ENCODE peak calls at places on chromosomes 1 and 21, in eight cellular contexts. One of them, this sample, is unnamed.

GRCh38 chr1:18256318-18257235 is 149.0 kb downstream of the IGSF21 start:
- DNase-seq in endothelial cell of umbilical vein: no peak
- DNase-seq in A549: peak
- DNase-seq in tibial nerve: no peak
- DNase-seq in gastrocnemius medialis: no peak
- DNase-seq in uterus: no peak
- DNase-seq in adrenal gland: peak
- DNase-seq in body of pancreas: peak
- DNase-seq in this sample: peak

GRCh38 chr1:164785841-164786534 is 227.0 kb downstream of the PBX1 start:
- DNase-seq in endothelial cell of umbilical vein: peak
- DNase-seq in A549: no peak
- DNase-seq in tibial nerve: no peak
- DNase-seq in gastrocnemius medialis: no peak
- DNase-seq in uterus: no peak
- DNase-seq in adrenal gland: peak
- DNase-seq in body of pancreas: peak
- DNase-seq in this sample: no peak

GRCh38 chr1:108190686-108191416 is 9.3 kb downstream of the SLC25A24 start:
- DNase-seq in endothelial cell of umbilical vein: no peak
- DNase-seq in A549: no peak
- DNase-seq in tibial nerve: no peak
- DNase-seq in gastrocnemius medialis: peak
- DNase-seq in uterus: no peak
- DNase-seq in adrenal gland: no peak
- DNase-seq in body of pancreas: no peak
- DNase-seq in this sample: no peak

GRCh38 chr21:33825898-33826297 is 89.7 kb downstream of the ATP5PO start:
- DNase-seq in endothelial cell of umbilical vein: no peak
- DNase-seq in A549: no peak
- DNase-seq in tibial nerve: no peak
- DNase-seq in gastrocnemius medialis: no peak
- DNase-seq in uterus: peak
- DNase-seq in adrenal gland: no peak
- DNase-seq in body of pancreas: no peak
- DNase-seq in this sample: no peak

GRCh38 chr1:98794196-98794886 is 132.8 kb downstream of the SNX7 start:
- DNase-seq in endothelial cell of umbilical vein: peak
- DNase-seq in A549: peak
- DNase-seq in tibial nerve: no peak
- DNase-seq in gastrocnemius medialis: no peak
- DNase-seq in uterus: peak
- DNase-seq in adrenal gland: peak
- DNase-seq in body of pancreas: peak
- DNase-seq in this sample: peak

GRCh38 chr21:42666023-42666747 is 12.8 kb downstream of the PDE9A start:
- DNase-seq in endothelial cell of umbilical vein: no peak
- DNase-seq in A549: peak
- DNase-seq in tibial nerve: no peak
- DNase-seq in gastrocnemius medialis: no peak
- DNase-seq in uterus: no peak
- DNase-seq in adrenal gland: peak
- DNase-seq in body of pancreas: no peak
- DNase-seq in this sample: no peak

GRCh38 chr1:20123696-20124450 is 4.5 kb upstream of the PLA2G2D start:
- DNase-seq in endothelial cell of umbilical vein: no peak
- DNase-seq in A549: no peak
- DNase-seq in tibial nerve: no peak
- DNase-seq in gastrocnemius medialis: no peak
- DNase-seq in uterus: no peak
- DNase-seq in adrenal gland: no peak
- DNase-seq in body of pancreas: no peak
- DNase-seq in this sample: no peak

GRCh38 chr1:175508320-175509110 is 234.9 kb downstream of the TNR start:
- DNase-seq in endothelial cell of umbilical vein: peak
- DNase-seq in A549: no peak
- DNase-seq in tibial nerve: no peak
- DNase-seq in gastrocnemius medialis: no peak
- DNase-seq in uterus: no peak
- DNase-seq in adrenal gland: no peak
- DNase-seq in body of pancreas: no peak
- DNase-seq in this sample: no peak

GRCh38 chr1:27392778-27393635 is 585 bp downstream of the GPR3 start:
- DNase-seq in endothelial cell of umbilical vein: no peak
- DNase-seq in A549: peak
- DNase-seq in tibial nerve: no peak
- DNase-seq in gastrocnemius medialis: no peak
- DNase-seq in uterus: no peak
- DNase-seq in adrenal gland: no peak
- DNase-seq in body of pancreas: no peak
- DNase-seq in this sample: no peak

GRCh38 chr1:154838988-154839387 is 31.1 kb downstream of the KCNN3 start:
- DNase-seq in endothelial cell of umbilical vein: no peak
- DNase-seq in A549: no peak
- DNase-seq in tibial nerve: no peak
- DNase-seq in gastrocnemius medialis: no peak
- DNase-seq in uterus: no peak
- DNase-seq in adrenal gland: no peak
- DNase-seq in body of pancreas: no peak
- DNase-seq in this sample: no peak

GRCh38 chr1:154838473-154838872 is 31.6 kb downstream of the KCNN3 start:
- DNase-seq in endothelial cell of umbilical vein: no peak
- DNase-seq in A549: no peak
- DNase-seq in tibial nerve: no peak
- DNase-seq in gastrocnemius medialis: no peak
- DNase-seq in uterus: no peak
- DNase-seq in adrenal gland: no peak
- DNase-seq in body of pancreas: no peak
- DNase-seq in this sample: no peak

GRCh38 chr1:154839691-154840090 is 30.4 kb downstream of the KCNN3 start:
- DNase-seq in endothelial cell of umbilical vein: no peak
- DNase-seq in A549: no peak
- DNase-seq in tibial nerve: no peak
- DNase-seq in gastrocnemius medialis: peak
- DNase-seq in uterus: no peak
- DNase-seq in adrenal gland: no peak
- DNase-seq in body of pancreas: no peak
- DNase-seq in this sample: no peak

GRCh38 chr1:154837034-154837678 is 32.9 kb downstream of the KCNN3 start:
- DNase-seq in endothelial cell of umbilical vein: no peak
- DNase-seq in A549: no peak
- DNase-seq in tibial nerve: no peak
- DNase-seq in gastrocnemius medialis: no peak
- DNase-seq in uterus: peak
- DNase-seq in adrenal gland: no peak
- DNase-seq in body of pancreas: peak
- DNase-seq in this sample: no peak

DNA sequence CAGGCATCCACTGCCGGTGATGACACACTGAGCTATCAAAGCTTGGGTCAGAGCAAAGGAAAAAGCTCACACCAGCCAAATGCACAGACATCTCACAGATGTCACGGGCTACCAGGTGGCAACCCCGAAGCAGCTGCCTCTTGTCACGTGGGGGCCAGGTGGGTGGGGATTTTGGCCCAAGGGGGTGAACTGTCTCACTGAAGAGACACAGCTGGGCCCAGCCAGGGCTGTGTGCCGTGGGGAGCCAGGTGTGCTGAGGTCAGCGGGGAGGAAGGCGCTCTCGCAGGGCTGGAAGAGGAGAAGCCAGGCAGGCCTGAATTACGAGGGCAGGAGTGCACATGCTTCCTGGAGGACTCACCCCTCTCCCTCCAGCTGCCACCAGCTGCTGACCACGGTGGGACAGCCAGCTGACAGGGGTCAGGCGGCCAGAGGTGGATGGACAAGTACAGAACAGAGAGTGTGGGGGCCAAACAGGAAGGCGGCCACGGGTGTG is 32.4 kb downstream of the KCNN3 start:
- DNase-seq in endothelial cell of umbilical vein: no peak
- DNase-seq in A549: no peak
- DNase-seq in tibial nerve: no peak
- DNase-seq in gastrocnemius medialis: peak
- DNase-seq in uterus: peak
- DNase-seq in adrenal gland: peak
- DNase-seq in body of pancreas: peak
- DNase-seq in this sample: no peak
- TF ChIP-seq POLR2A in endothelial cell of umbilical vein: no peak
- TF ChIP-seq POLR2A in A549: no peak
- TF ChIP-seq POLR2A in tibial nerve: no peak
- TF ChIP-seq POLR2A in gastrocnemius medialis: no peak
- TF ChIP-seq POLR2A in uterus: no peak
- TF ChIP-seq POLR2A in adrenal gland: no peak
- TF ChIP-seq POLR2A in body of pancreas: no peak
- TF ChIP-seq POLR2A in this sample: no peak

DNA sequence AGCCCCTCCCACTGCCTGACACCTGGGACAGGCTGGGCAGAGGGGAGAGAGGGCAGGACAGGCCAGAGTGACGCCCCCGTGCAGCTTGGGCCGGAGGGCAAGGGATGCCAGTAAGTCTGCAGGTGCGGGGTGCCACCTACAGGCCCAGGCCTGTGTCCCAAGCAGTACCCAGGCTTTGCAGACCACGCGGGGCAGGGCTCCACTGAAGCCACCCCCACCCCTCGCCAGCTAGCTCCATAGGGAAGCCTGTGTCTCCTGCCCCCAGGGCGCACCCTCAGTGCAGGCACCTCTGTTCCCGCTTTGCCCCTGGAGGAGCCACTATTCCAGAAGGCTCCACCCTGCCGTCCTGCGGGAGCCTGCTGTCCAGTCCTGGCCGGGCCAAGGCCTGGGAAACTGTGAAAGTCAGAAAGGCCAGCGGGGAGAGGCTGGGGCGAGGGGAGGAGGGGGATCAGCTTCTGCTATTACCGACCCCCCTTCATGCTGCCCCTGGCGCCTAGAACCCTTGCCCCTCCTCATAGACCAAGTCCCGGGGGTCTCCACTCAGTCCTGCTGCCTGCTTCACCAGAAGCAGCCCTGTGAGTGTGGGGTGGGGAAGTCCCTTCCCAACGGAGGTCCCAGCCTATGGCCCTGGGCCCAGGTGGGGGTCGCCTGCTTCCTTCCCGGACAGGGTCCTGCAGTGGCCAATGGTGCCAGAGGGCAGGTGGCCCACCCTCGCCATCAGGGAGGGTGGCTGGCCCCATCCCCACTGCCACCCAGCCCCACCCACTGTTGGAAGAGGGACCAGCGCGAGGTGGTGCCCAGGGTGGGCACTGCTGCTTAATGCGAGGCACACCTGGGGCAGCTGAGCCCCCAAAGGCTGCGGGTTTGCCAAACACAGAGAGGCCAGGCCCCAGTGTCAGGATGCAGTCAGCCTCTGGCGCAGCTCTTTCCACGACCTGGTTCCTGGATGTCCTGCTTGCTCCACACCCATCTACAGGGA is 54.4 kb downstream of the KCNAB2 start:
- DNase-seq in endothelial cell of umbilical vein: no peak
- DNase-seq in A549: peak
- DNase-seq in tibial nerve: no peak
- DNase-seq in gastrocnemius medialis: no peak
- DNase-seq in uterus: no peak
- DNase-seq in adrenal gland: no peak
- DNase-seq in body of pancreas: no peak
- DNase-seq in this sample: no peak
- TF ChIP-seq POLR2A in endothelial cell of umbilical vein: no peak
- TF ChIP-seq POLR2A in A549: no peak
- TF ChIP-seq POLR2A in tibial nerve: no peak
- TF ChIP-seq POLR2A in gastrocnemius medialis: no peak
- TF ChIP-seq POLR2A in uterus: no peak
- TF ChIP-seq POLR2A in adrenal gland: no peak
- TF ChIP-seq POLR2A in body of pancreas: no peak
- TF ChIP-seq POLR2A in this sample: no peak

DNA sequence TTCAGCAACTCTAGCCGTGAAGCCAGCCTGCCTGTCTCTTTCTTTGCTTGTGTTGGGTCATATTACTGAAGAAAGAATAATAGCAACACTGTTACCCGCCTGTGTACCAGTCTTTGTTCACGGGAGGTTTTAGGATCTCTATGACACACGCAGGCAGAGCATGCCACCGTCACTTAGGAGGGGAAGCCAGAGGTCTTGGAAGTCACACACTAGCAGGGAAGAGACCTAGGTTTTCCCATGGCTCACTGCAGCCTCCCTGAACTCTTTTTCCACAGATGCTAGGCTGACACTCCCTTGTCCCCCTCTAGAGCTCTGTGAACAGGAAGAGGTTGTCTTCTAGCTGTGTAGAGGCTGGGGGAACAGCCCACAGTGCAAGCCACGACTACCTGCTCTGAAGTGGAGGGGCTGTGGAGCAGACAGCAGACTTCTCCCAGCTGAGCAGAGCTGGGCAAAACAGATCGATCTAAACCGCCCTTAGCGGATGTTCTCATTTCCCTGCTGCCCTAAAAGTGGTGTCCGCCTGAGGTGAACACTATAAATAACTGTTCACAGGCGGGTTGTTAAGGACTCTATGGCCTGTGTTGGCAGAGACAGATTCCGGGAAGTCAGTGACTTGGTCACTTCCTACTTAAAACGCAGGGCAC is 203.1 kb downstream of the RHOU start:
- DNase-seq in endothelial cell of umbilical vein: peak
- DNase-seq in A549: no peak
- DNase-seq in tibial nerve: no peak
- DNase-seq in gastrocnemius medialis: no peak
- DNase-seq in uterus: peak
- DNase-seq in adrenal gland: peak
- DNase-seq in body of pancreas: peak
- DNase-seq in this sample: no peak
- TF ChIP-seq POLR2A in endothelial cell of umbilical vein: no peak
- TF ChIP-seq POLR2A in A549: no peak
- TF ChIP-seq POLR2A in tibial nerve: no peak
- TF ChIP-seq POLR2A in gastrocnemius medialis: no peak
- TF ChIP-seq POLR2A in uterus: no peak
- TF ChIP-seq POLR2A in adrenal gland: no peak
- TF ChIP-seq POLR2A in body of pancreas: no peak
- TF ChIP-seq POLR2A in this sample: no peak

DNA sequence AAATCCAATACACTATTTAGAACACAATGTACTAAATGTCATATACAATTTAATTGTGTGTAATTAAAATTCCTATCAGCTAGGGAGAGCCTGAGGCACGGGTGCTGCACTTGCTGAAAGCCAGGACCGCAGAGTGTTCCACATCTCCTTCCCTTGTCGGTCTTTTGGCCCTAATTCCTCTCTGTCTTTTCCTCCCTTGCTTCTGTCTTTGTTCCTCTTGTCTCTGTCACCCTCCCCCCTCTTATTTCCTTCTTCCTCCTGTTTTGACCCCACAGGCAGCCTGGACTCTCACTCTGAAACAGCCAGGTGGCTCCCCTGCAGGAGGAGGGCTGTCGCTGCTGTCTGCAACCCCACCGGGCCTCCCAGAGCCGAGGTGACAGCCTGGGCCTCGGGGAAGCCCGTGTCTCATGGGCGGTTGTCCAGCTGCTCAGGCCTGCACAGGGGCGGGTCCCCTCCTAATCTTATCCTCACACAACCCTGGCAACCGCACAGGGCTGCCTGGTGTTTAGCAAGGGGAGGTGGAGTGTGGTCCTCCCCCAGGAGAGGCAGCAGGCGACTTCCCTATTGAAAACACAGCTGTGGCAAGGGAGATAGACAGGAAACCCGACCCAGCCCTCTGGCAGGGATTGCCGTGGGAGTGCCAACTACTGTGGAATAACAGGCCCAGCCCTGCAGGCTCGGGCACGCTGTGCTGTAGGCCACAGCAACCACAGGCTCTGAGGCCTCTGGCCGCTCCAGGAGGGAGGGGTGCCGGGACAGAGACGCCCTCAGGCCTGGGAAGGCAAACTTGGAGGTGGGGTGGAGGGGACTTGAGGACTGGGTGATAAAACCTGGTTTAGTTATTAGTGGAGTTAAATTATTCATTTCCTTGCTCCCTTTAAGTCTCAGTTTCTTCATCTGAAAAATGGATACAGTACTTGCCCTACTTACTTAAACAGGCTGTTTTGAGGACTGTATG is 68.8 kb upstream of the WDR26 start:
- DNase-seq in endothelial cell of umbilical vein: peak
- DNase-seq in A549: peak
- DNase-seq in tibial nerve: peak
- DNase-seq in gastrocnemius medialis: peak
- DNase-seq in uterus: peak
- DNase-seq in adrenal gland: peak
- DNase-seq in body of pancreas: peak
- DNase-seq in this sample: peak
- TF ChIP-seq POLR2A in endothelial cell of umbilical vein: no peak
- TF ChIP-seq POLR2A in A549: no peak
- TF ChIP-seq POLR2A in tibial nerve: no peak
- TF ChIP-seq POLR2A in gastrocnemius medialis: peak
- TF ChIP-seq POLR2A in uterus: no peak
- TF ChIP-seq POLR2A in adrenal gland: no peak
- TF ChIP-seq POLR2A in body of pancreas: peak
- TF ChIP-seq POLR2A in this sample: no peak